ENCODE peak calls at places on chromosomes 2 and 18, in ten cellular contexts. Y, T, W, R, S, N, P, L, Z and D are unnamed samples.

GRCh38 chr18:8705941-8706544 is 687 bp downstream of the MTCL1 start:
- DNase-seq in Y (no peak), T (no peak), W (no peak), R (peak; percentile 30), S (no peak), N (peak; percentile 32), P (no peak), L (peak; percentile 19), Z (peak; percentile 73), D (peak; percentile 23)

GRCh38 chr18:57441395-57441794 is 6.2 kb downstream of the ONECUT2 start:
- DNase-seq in Y (no peak), T (no peak), W (no peak), R (no peak), S (peak; percentile 80), N (no peak), P (no peak), L (peak; percentile 69), Z (peak; percentile 87), D (peak; percentile 77)

GRCh38 chr18:41371718-41372117 is 583.3 kb upstream of the PIK3C3 start:
- DNase-seq in Y (no peak), T (no peak), W (no peak), R (no peak), S (no peak), N (no peak), P (no peak), L (no peak), Z (no peak), D (no peak)

GRCh38 chr18:76256897-76257500 is 238.0 kb downstream of the ZNF516 start:
- DNase-seq in Y (peak; percentile 19), T (no peak), W (no peak), R (no peak), S (peak; percentile 39), N (no peak), P (peak; percentile 22), L (peak; percentile 41), Z (peak; percentile 43), D (peak; percentile 71)

GRCh38 chr2:204452464-204453023 is 92.7 kb upstream of the PARD3B start:
- DNase-seq in Y (peak; percentile 91), T (no peak), W (no peak), R (no peak), S (peak; percentile 92), N (no peak), P (peak; percentile 98), L (no peak), Z (no peak), D (peak; percentile 60)

GRCh38 chr2:224958873-224959272 is 83.4 kb downstream of the DOCK10 start:
- DNase-seq in Y (no peak), T (no peak), W (no peak), R (no peak), S (no peak), N (no peak), P (no peak), L (no peak), Z (no peak), D (no peak)

GRCh38 chr18:75247041-75247551 is 36.5 kb downstream of the TSHZ1 start:
- DNase-seq in Y (no peak), T (no peak), W (no peak), R (no peak), S (peak; percentile 4), N (no peak), P (no peak), L (no peak), Z (no peak), D (no peak)

GRCh38 chr2:228352048-228352447 is 170.6 kb upstream of the SPHKAP start:
- DNase-seq in Y (no peak), T (no peak), W (no peak), R (no peak), S (no peak), N (no peak), P (no peak), L (no peak), Z (no peak), D (no peak)

GRCh38 chr2:237875234-237876055 is 16.0 kb downstream of the RAMP1 start:
- DNase-seq in Y (no peak), T (no peak), W (no peak), R (no peak), S (no peak), N (no peak), P (no peak), L (no peak), Z (peak; percentile 52), D (no peak)

GRCh38 chr18:72667932-72668331 is 123.8 kb upstream of the CBLN2 start:
- DNase-seq in Y (no peak), T (no peak), W (no peak), R (no peak), S (no peak), N (no peak), P (no peak), L (no peak), Z (no peak), D (no peak)

GRCh38 chr2:120574620-120575019 is 161.0 kb upstream of the GLI2 start:
- DNase-seq in Y (no peak), T (no peak), W (no peak), R (no peak), S (no peak), N (no peak), P (no peak), L (no peak), Z (no peak), D (no peak)

GRCh38 chr2:236546561-236546961 is 23.1 kb upstream of the ACKR3 start:
- DNase-seq in Y (no peak), T (no peak), W (no peak), R (no peak), S (no peak), N (peak; percentile 50), P (no peak), L (no peak), Z (no peak), D (no peak)

GRCh38 chr2:69966496-69966895 is 5.1 kb upstream of the ASPRV1 start:
- DNase-seq in Y (no peak), T (no peak), W (no peak), R (no peak), S (no peak), N (no peak), P (no peak), L (no peak), Z (no peak), D (no peak)

GRCh38 chr2:240291940-240292574 is 143.4 kb upstream of the GPC1 start:
- DNase-seq in Y (no peak), T (no peak), W (no peak), R (no peak), S (no peak), N (no peak), P (no peak), L (no peak), Z (peak; percentile 41), D (no peak)

GRCh38 chr18:62644773-62645172 is 70.6 kb upstream of the PHLPP1 start:
- DNase-seq in Y (no peak), T (no peak), W (no peak), R (no peak), S (no peak), N (no peak), P (no peak), L (no peak), Z (no peak), D (no peak)

GRCh38 chr2:69600425-69600824 is 43.1 kb downstream of the AAK1 start:
- DNase-seq in Y (no peak), T (no peak), W (no peak), R (no peak), S (no peak), N (no peak), P (no peak), L (no peak), Z (no peak), D (no peak)

GRCh38 chr2:148023861-148024260 is 3.0 kb downstream of the MBD5 start:
- DNase-seq in Y (no peak), T (no peak), W (no peak), R (no peak), S (peak; percentile 56), N (no peak), P (no peak), L (no peak), Z (no peak), D (no peak)

GRCh38 chr18:62881509-62882016 is 166.2 kb downstream of the PHLPP1 start:
- DNase-seq in Y (peak; percentile 90), T (no peak), W (no peak), R (no peak), S (peak; percentile 89), N (no peak), P (peak; percentile 6), L (no peak), Z (no peak), D (no peak)

GRCh38 chr2:100962366-100963025 is 39.6 kb upstream of the RPL31 start:
- DNase-seq in Y (no peak), T (no peak), W (no peak), R (no peak), S (no peak), N (no peak), P (no peak), L (no peak), Z (no peak), D (no peak)

GRCh38 chr2:237704476-237705224 is 77.3 kb downstream of the LRRFIP1 start:
- DNase-seq in Y (no peak), T (no peak), W (no peak), R (no peak), S (peak; percentile 50), N (no peak), P (no peak), L (no peak), Z (no peak), D (no peak)

GRCh38 chr2:109166811-109167210 is 37.8 kb downstream of the SH3RF3 start:
- DNase-seq in Y (no peak), T (no peak), W (no peak), R (no peak), S (no peak), N (no peak), P (no peak), L (no peak), Z (no peak), D (no peak)

GRCh38 chr18:40469851-40470250 is 1485.2 kb upstream of the PIK3C3 start:
- DNase-seq in Y (no peak), T (no peak), W (no peak), R (no peak), S (no peak), N (no peak), P (no peak), L (no peak), Z (no peak), D (no peak)

GRCh38 chr2:127700527-127701192 is 637 bp upstream of the SFT2D3 start:
- DNase-seq in Y (no peak), T (no peak), W (peak; percentile 41), R (no peak), S (no peak), N (peak; percentile 4), P (peak; percentile 97), L (peak; percentile 55), Z (peak; percentile 74), D (peak; percentile 77)

GRCh38 chr18:64134044-64134757 is 14.7 kb downstream of the LINC00305 start:
- DNase-seq in Y (peak; percentile 24), T (no peak), W (no peak), R (no peak), S (no peak), N (no peak), P (no peak), L (peak; percentile 28), Z (no peak), D (peak; percentile 87)

GRCh38 chr2:63034575-63034974 is 16.1 kb upstream of the OTX1 start:
- DNase-seq in Y (no peak), T (no peak), W (no peak), R (no peak), S (no peak), N (no peak), P (no peak), L (no peak), Z (no peak), D (no peak)

GRCh38 chr2:128414351-128414750 is 95.7 kb upstream of the HS6ST1 start:
- DNase-seq in Y (no peak), T (no peak), W (no peak), R (no peak), S (no peak), N (no peak), P (no peak), L (no peak), Z (no peak), D (no peak)

GRCh38 chr2:46361920-46362666 is 64.9 kb downstream of the EPAS1 start:
- DNase-seq in Y (no peak), T (no peak), W (no peak), R (no peak), S (no peak), N (no peak), P (no peak), L (no peak), Z (no peak), D (no peak)